ENCODE peak calls at places on chromosomes 11 and 22, in ten cellular contexts. R is stomach, Q is prostate gland, V is breast epithelium, Y is H1, G is K562, P is transverse colon, N is GM23338, I is endothelial cell of umbilical vein, W is HCT116. A is an unnamed sample.

GRCh38 chr11:103465555-103466140 is 356.4 kb downstream of the DYNC2H1 start:
- DNase-seq in W (no peak), G (no peak), R (no peak), Q (no peak), Y (no peak), P (no peak), N (no peak), I (no peak), V (no peak), A (no peak)

GRCh38 chr22:31508536-31508935 is 12.2 kb downstream of the SFI1 start:
- DNase-seq in W (no peak), V (no peak), Q (no peak), R (no peak), Y (no peak), G (no peak), I (no peak), P (no peak), N (no peak), A (no peak)

GRCh38 chr22:36781656-36782627 is 6.0 kb upstream of the IFT27 start:
- DNase-seq in Y (peak), P (peak), I (peak), N (peak), W (peak), V (peak), G (peak), R (peak), Q (peak), A (peak)

GRCh38 chr11:122981388-122982264 is at the start of gene BSX:
- DNase-seq in N (peak), R (peak), W (no peak), P (peak), V (no peak), I (peak), Y (peak), Q (no peak), G (peak), A (peak)

GRCh38 chr11:130409618-130410388 is 18.6 kb downstream of the ADAMTS8 start:
- DNase-seq in G (no peak), Y (no peak), V (no peak), P (no peak), I (no peak), N (no peak), Q (no peak), R (no peak), W (no peak), A (no peak)

GRCh38 chr11:20156876-20157613 is 3.2 kb downstream of the DBX1 start:
- DNase-seq in N (peak), G (no peak), I (no peak), Q (no peak), R (no peak), W (no peak), V (no peak), P (peak), Y (no peak), A (peak)

GRCh38 chr11:132126973-132127900 is 756.8 kb downstream of the NTM start:
- DNase-seq in W (no peak), N (peak), G (no peak), R (no peak), P (peak), Y (no peak), Q (no peak), V (no peak), I (peak), A (no peak)

GRCh38 chr22:37068859-37069258 is 17.3 kb downstream of the KCTD17 start:
- DNase-seq in P (no peak), V (no peak), W (no peak), I (no peak), R (no peak), N (peak), G (no peak), Y (peak), Q (no peak), A (peak)

GRCh38 chr11:113304916-113305315 is 9.5 kb upstream of the TTC12 start:
- DNase-seq in Q (no peak), P (no peak), Y (no peak), W (no peak), G (no peak), N (no peak), V (no peak), I (no peak), R (no peak), A (no peak)

GRCh38 chr11:7673724-7674434 is 579 bp upstream of the CYB5R2 start:
- DNase-seq in W (peak), N (peak), G (peak), I (no peak), Q (no peak), P (peak), R (peak), V (peak), Y (peak), A (peak)

GRCh38 chr11:132992838-132993680 is 539.2 kb downstream of the OPCML start:
- DNase-seq in Y (no peak), Q (no peak), G (no peak), I (no peak), P (no peak), N (peak), V (no peak), W (no peak), R (no peak), A (no peak)

GRCh38 chr22:47195676-47196492 is 433.4 kb downstream of the TBC1D22A start:
- DNase-seq in Y (no peak), P (no peak), R (peak), Q (no peak), I (no peak), N (no peak), W (no peak), V (peak), G (no peak), A (no peak)

GRCh38 chr11:18701614-18702216 is 3.1 kb downstream of the TMEM86A start:
- DNase-seq in V (peak), R (no peak), I (no peak), P (no peak), G (no peak), N (no peak), Q (no peak), Y (no peak), W (no peak), A (peak)

GRCh38 chr11:125345706-125346561 is 150.1 kb downstream of the FEZ1 start:
- DNase-seq in P (peak), G (peak), Q (peak), W (no peak), Y (peak), V (peak), N (peak), I (peak), R (peak), A (peak)

GRCh38 chr11:17490938-17491337 is 14.3 kb upstream of the ABCC8 start:
- DNase-seq in Y (no peak), G (no peak), P (no peak), I (no peak), N (no peak), Q (no peak), W (no peak), V (no peak), R (no peak), A (no peak)

GRCh38 chr11:11842426-11843008 is 745 bp downstream of the USP47 start:
- DNase-seq in W (peak), R (peak), Q (peak), P (peak), N (peak), V (peak), I (peak), Y (no peak), G (peak), A (peak)

GRCh38 chr11:110070176-110070575 is 23.0 kb upstream of the ZC3H12C start:
- DNase-seq in I (no peak), P (no peak), Q (no peak), V (no peak), N (no peak), Y (no peak), G (peak), R (no peak), W (no peak), A (no peak)
- H3K27ac ChIP-seq in I (peak), P (no peak), Q (no peak), V (no peak), N (no peak), Y (no peak), G (peak), R (no peak), W (no peak), A (peak)

GRCh38 chr22:33350961-33351360 is 292.8 kb upstream of the SYN3 start:
- DNase-seq in V (no peak), W (no peak), P (no peak), N (no peak), R (no peak), I (no peak), G (no peak), Q (no peak), Y (no peak), A (no peak)
- TF ChIP-seq CTCF in V (no peak), W (no peak), P (no peak), N (no peak), R (no peak), I (no peak), G (no peak), Q (no peak), Y (no peak), A (no peak)

DNA sequence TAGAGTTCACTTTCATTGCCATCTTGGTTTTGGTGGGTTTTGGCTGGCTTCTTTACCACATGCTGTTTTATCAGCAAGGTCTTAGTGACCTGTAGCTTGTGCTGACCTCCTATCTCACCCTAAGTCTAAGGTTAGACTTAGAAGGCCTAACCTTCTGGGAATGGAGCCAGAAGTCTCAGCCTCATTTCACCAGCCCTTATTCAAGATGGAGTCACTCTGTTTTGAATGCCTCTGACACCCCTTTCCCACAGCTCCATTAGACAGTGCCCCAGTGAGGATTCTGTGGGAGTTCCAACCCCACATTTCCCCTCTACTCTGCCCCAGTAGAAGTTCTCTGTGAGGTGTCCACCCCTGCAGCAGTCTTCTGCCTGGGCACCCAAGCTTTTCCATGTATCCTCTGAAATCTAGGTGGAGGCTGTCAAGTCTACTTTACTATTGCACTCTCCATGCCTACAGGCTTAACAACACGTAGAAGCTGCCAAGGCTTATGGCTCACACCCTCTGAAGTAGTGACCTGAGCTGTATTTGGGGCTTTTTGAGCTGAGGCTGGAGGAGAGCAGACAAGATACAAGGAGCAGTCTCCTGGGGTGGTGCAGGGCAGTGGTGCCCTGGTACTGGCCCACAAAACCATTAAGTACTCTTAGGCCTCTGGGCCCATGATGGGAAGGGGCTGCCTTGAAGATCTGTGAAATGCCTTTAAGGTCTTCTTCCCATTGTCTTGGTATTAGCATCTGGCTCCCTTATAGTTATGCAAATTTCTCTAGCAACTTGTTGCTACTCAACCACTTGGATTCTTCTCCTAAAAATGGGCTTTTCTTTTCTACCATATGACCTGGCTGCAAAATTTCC is 65.9 kb upstream of the SC5D start:
- DNase-seq in I (no peak), W (peak), Q (no peak), V (no peak), P (no peak), Y (no peak), G (peak), N (no peak), R (no peak), A (no peak)
- TF ChIP-seq POLR2AphosphoS5 in I (no peak), W (peak), Q (no peak), V (no peak), P (no peak), Y (no peak), G (peak), N (no peak), R (no peak), A (no peak)

GRCh38 chr11:68014966-68015447 is 4.9 kb downstream of the ALDH3B1 start:
- DNase-seq in W (no peak), P (no peak), Y (no peak), V (no peak), I (no peak), G (no peak), N (no peak), R (no peak), Q (no peak), A (no peak)

GRCh38 chr11:68013611-68014156 is 3.6 kb downstream of the ALDH3B1 start:
- DNase-seq in N (no peak), Y (no peak), R (no peak), Q (no peak), G (no peak), W (no peak), P (no peak), I (no peak), V (no peak), A (peak)

GRCh38 chr11:68015467-68015866 is 5.3 kb downstream of the ALDH3B1 start:
- DNase-seq in I (no peak), V (no peak), Y (no peak), R (no peak), P (no peak), G (no peak), Q (no peak), W (no peak), N (no peak), A (no peak)

GRCh38 chr11:68012843-68013610 is 2.9 kb downstream of the ALDH3B1 start:
- DNase-seq in Q (no peak), W (peak), V (no peak), Y (no peak), P (no peak), R (no peak), N (no peak), G (no peak), I (no peak), A (no peak)

DNA sequence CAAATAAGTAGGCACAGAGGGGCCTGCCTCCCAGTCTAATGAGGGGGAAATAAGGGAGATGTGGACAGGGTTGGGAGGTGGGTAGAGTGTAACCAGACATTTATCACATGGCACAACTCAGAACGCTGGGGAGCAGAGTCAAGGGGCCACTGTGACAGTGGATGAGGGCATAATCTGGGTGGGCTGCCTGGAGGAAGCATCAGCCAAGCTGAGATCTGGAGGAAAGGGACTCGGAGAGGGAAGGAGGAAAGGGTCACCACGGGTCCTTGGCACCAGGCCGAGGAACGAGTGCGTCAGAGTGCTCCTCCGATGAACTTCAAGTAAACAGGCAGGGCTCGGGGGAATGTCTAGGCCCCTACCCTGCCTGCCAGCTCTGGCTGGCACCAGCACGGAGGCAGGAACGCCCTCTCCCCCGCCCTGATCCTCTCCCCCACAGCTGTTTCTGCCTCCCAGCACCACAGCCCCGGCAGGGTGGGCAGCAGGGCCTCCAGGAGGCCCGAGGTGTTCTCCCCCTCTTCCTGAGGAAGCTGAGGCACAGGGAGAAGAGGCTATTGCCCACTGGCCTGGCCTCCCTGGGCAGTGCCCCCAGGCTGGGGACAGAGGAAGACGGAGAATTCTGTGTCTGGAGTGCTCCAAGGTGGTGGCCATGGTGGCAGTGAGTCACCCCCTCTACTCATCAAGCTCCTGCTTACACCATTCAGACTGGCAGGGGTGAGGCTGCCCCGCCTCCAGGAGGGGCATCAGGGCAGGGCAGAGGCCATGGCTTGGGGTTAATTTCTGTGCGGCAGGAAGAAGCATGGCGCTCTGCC is 4.2 kb downstream of the ALDH3B1 start:
- DNase-seq in P (peak), G (no peak), Q (no peak), R (peak), I (peak), W (peak), N (no peak), Y (no peak), V (no peak), A (peak)
- H3K27ac ChIP-seq in P (peak), G (no peak), Q (no peak), R (peak), I (peak), W (peak), N (no peak), Y (no peak), V (peak), A (peak)